ENCODE peak calls at places on chromosome 22, in five cellular contexts. One of them, this sample, is unnamed.

GRCh38 chr22:22748297-22748743 is 103.9 kb downstream of the GGTLC2 start:
- DNase-seq in AML-193: peak
- DNase-seq in CD4-positive, CD25-positive, alpha-beta regulatory T cell: peak
- DNase-seq in iPS-NIHi11: peak
- DNase-seq in GM04503: peak
- DNase-seq in this sample: no peak

GRCh38 chr22:24965822-24966626 is 13.5 kb downstream of the KIAA1671 start:
- DNase-seq in AML-193: no peak
- DNase-seq in CD4-positive, CD25-positive, alpha-beta regulatory T cell: no peak
- DNase-seq in iPS-NIHi11: no peak
- DNase-seq in GM04503: no peak
- DNase-seq in this sample: no peak

GRCh38 chr22:31681625-31682345 is 19.8 kb upstream of the PISD start:
- DNase-seq in AML-193: no peak
- DNase-seq in CD4-positive, CD25-positive, alpha-beta regulatory T cell: no peak
- DNase-seq in iPS-NIHi11: no peak
- DNase-seq in GM04503: peak
- DNase-seq in this sample: peak

GRCh38 chr22:23138584-23139469 is 3.0 kb downstream of the RSPH14 start:
- DNase-seq in AML-193: no peak
- DNase-seq in CD4-positive, CD25-positive, alpha-beta regulatory T cell: no peak
- DNase-seq in iPS-NIHi11: no peak
- DNase-seq in GM04503: no peak
- DNase-seq in this sample: no peak

GRCh38 chr22:42747701-42748513 is 27.2 kb upstream of the A4GALT start:
- DNase-seq in AML-193: no peak
- DNase-seq in CD4-positive, CD25-positive, alpha-beta regulatory T cell: no peak
- DNase-seq in iPS-NIHi11: no peak
- DNase-seq in GM04503: peak
- DNase-seq in this sample: no peak

GRCh38 chr22:36507518-36508010 is 724 bp upstream of the FOXRED2 start:
- DNase-seq in AML-193: no peak
- DNase-seq in CD4-positive, CD25-positive, alpha-beta regulatory T cell: no peak
- DNase-seq in iPS-NIHi11: no peak
- DNase-seq in GM04503: no peak
- DNase-seq in this sample: no peak

GRCh38 chr22:38353701-38354100 is 36.5 kb upstream of the CSNK1E start:
- DNase-seq in AML-193: no peak
- DNase-seq in CD4-positive, CD25-positive, alpha-beta regulatory T cell: no peak
- DNase-seq in iPS-NIHi11: no peak
- DNase-seq in GM04503: no peak
- DNase-seq in this sample: no peak

GRCh38 chr22:45911601-45912271 is 65.2 kb downstream of the WNT7B start:
- DNase-seq in AML-193: no peak
- DNase-seq in CD4-positive, CD25-positive, alpha-beta regulatory T cell: no peak
- DNase-seq in iPS-NIHi11: no peak
- DNase-seq in GM04503: no peak
- DNase-seq in this sample: no peak

GRCh38 chr22:30874431-30875370 is 93.9 kb downstream of the MORC2 start:
- DNase-seq in AML-193: no peak
- DNase-seq in CD4-positive, CD25-positive, alpha-beta regulatory T cell: no peak
- DNase-seq in iPS-NIHi11: peak
- DNase-seq in GM04503: no peak
- DNase-seq in this sample: no peak

GRCh38 chr22:32204211-32204855 is 540 bp downstream of the RFPL2 start:
- DNase-seq in AML-193: no peak
- DNase-seq in CD4-positive, CD25-positive, alpha-beta regulatory T cell: no peak
- DNase-seq in iPS-NIHi11: peak
- DNase-seq in GM04503: no peak
- DNase-seq in this sample: no peak

GRCh38 chr22:38505595-38506117 is 455 bp downstream of the DDX17 start:
- DNase-seq in AML-193: no peak
- DNase-seq in CD4-positive, CD25-positive, alpha-beta regulatory T cell: peak
- DNase-seq in iPS-NIHi11: peak
- DNase-seq in GM04503: no peak
- DNase-seq in this sample: no peak

GRCh38 chr22:32574957-32575893 is 100.6 kb downstream of the FBXO7 start:
- DNase-seq in AML-193: no peak
- DNase-seq in CD4-positive, CD25-positive, alpha-beta regulatory T cell: no peak
- DNase-seq in iPS-NIHi11: no peak
- DNase-seq in GM04503: no peak
- DNase-seq in this sample: no peak

GRCh38 chr22:20975541-20976290 is 6.4 kb upstream of the LZTR1 start:
- DNase-seq in AML-193: no peak
- DNase-seq in CD4-positive, CD25-positive, alpha-beta regulatory T cell: no peak
- DNase-seq in iPS-NIHi11: no peak
- DNase-seq in GM04503: no peak
- DNase-seq in this sample: no peak

GRCh38 chr22:28969401-28970168 is 86.2 kb downstream of the ZNRF3 start:
- DNase-seq in AML-193: no peak
- DNase-seq in CD4-positive, CD25-positive, alpha-beta regulatory T cell: no peak
- DNase-seq in iPS-NIHi11: no peak
- DNase-seq in GM04503: no peak
- DNase-seq in this sample: no peak

GRCh38 chr22:37999236-37999635 is 14.9 kb upstream of the SOX10 start:
- DNase-seq in AML-193: no peak
- DNase-seq in CD4-positive, CD25-positive, alpha-beta regulatory T cell: no peak
- DNase-seq in iPS-NIHi11: no peak
- DNase-seq in GM04503: no peak
- DNase-seq in this sample: no peak

GRCh38 chr22:23478175-23478574 is 101.9 kb downstream of the IGLL1 start:
- DNase-seq in AML-193: no peak
- DNase-seq in CD4-positive, CD25-positive, alpha-beta regulatory T cell: no peak
- DNase-seq in iPS-NIHi11: no peak
- DNase-seq in GM04503: no peak
- DNase-seq in this sample: no peak

GRCh38 chr22:44399906-44400762 is 87.4 kb upstream of the SHISAL1 start:
- DNase-seq in AML-193: no peak
- DNase-seq in CD4-positive, CD25-positive, alpha-beta regulatory T cell: no peak
- DNase-seq in iPS-NIHi11: peak
- DNase-seq in GM04503: no peak
- DNase-seq in this sample: peak

GRCh38 chr22:29769723-29770321 is 2.7 kb downstream of the UQCR10 start:
- DNase-seq in AML-193: no peak
- DNase-seq in CD4-positive, CD25-positive, alpha-beta regulatory T cell: no peak
- DNase-seq in iPS-NIHi11: no peak
- DNase-seq in GM04503: no peak
- DNase-seq in this sample: no peak

GRCh38 chr22:42217752-42218280 is 52.6 kb downstream of the TCF20 start:
- DNase-seq in AML-193: no peak
- DNase-seq in CD4-positive, CD25-positive, alpha-beta regulatory T cell: no peak
- DNase-seq in iPS-NIHi11: peak
- DNase-seq in GM04503: no peak
- DNase-seq in this sample: no peak

GRCh38 chr22:38172016-38172431 is 9.6 kb downstream of the PLA2G6 start:
- DNase-seq in AML-193: no peak
- DNase-seq in CD4-positive, CD25-positive, alpha-beta regulatory T cell: no peak
- DNase-seq in iPS-NIHi11: no peak
- DNase-seq in GM04503: no peak
- DNase-seq in this sample: no peak

GRCh38 chr22:37607010-37607911 is 1.4 kb upstream of the GGA1 start:
- DNase-seq in AML-193: peak
- DNase-seq in CD4-positive, CD25-positive, alpha-beta regulatory T cell: peak
- DNase-seq in iPS-NIHi11: peak
- DNase-seq in GM04503: no peak
- DNase-seq in this sample: no peak

GRCh38 chr22:33476716-33477115 is 418.5 kb upstream of the SYN3 start:
- DNase-seq in AML-193: no peak
- DNase-seq in CD4-positive, CD25-positive, alpha-beta regulatory T cell: no peak
- DNase-seq in iPS-NIHi11: no peak
- DNase-seq in GM04503: no peak
- DNase-seq in this sample: no peak

GRCh38 chr22:45240137-45240809 is 421 bp downstream of the KIAA0930 start:
- DNase-seq in AML-193: no peak
- DNase-seq in CD4-positive, CD25-positive, alpha-beta regulatory T cell: peak
- DNase-seq in iPS-NIHi11: no peak
- DNase-seq in GM04503: no peak
- DNase-seq in this sample: no peak

GRCh38 chr22:49263101-49263500 is 564.6 kb downstream of the BRD1 start:
- DNase-seq in AML-193: no peak
- DNase-seq in CD4-positive, CD25-positive, alpha-beta regulatory T cell: no peak
- DNase-seq in iPS-NIHi11: no peak
- DNase-seq in GM04503: no peak
- DNase-seq in this sample: no peak

GRCh38 chr22:47221840-47222615 is 459.6 kb downstream of the TBC1D22A start:
- DNase-seq in AML-193: no peak
- DNase-seq in CD4-positive, CD25-positive, alpha-beta regulatory T cell: no peak
- DNase-seq in iPS-NIHi11: no peak
- DNase-seq in GM04503: no peak
- DNase-seq in this sample: no peak

GRCh38 chr22:39434243-39434653 is 22.6 kb upstream of the MGAT3 start:
- DNase-seq in AML-193: no peak
- DNase-seq in CD4-positive, CD25-positive, alpha-beta regulatory T cell: no peak
- DNase-seq in iPS-NIHi11: no peak
- DNase-seq in GM04503: no peak
- DNase-seq in this sample: no peak

GRCh38 chr22:29531419-29531818 is 22.1 kb downstream of the THOC5 start:
- DNase-seq in AML-193: no peak
- DNase-seq in CD4-positive, CD25-positive, alpha-beta regulatory T cell: no peak
- DNase-seq in iPS-NIHi11: no peak
- DNase-seq in GM04503: no peak
- DNase-seq in this sample: peak

GRCh38 chr22:43177479-43177878 is 9.5 kb downstream of the TTLL12 start:
- DNase-seq in AML-193: no peak
- DNase-seq in CD4-positive, CD25-positive, alpha-beta regulatory T cell: no peak
- DNase-seq in iPS-NIHi11: no peak
- DNase-seq in GM04503: no peak
- DNase-seq in this sample: peak

GRCh38 chr22:38082986-38083710 is 836 bp downstream of the SLC16A8 start:
- DNase-seq in AML-193: no peak
- DNase-seq in CD4-positive, CD25-positive, alpha-beta regulatory T cell: no peak
- DNase-seq in iPS-NIHi11: no peak
- DNase-seq in GM04503: no peak
- DNase-seq in this sample: peak

GRCh38 chr22:30869996-30870395 is 98.6 kb downstream of the MORC2 start:
- DNase-seq in AML-193: no peak
- DNase-seq in CD4-positive, CD25-positive, alpha-beta regulatory T cell: no peak
- DNase-seq in iPS-NIHi11: peak
- DNase-seq in GM04503: no peak
- DNase-seq in this sample: peak

GRCh38 chr22:50432131-50432870 is 42.5 kb downstream of the SBF1 start:
- DNase-seq in AML-193: no peak
- DNase-seq in CD4-positive, CD25-positive, alpha-beta regulatory T cell: no peak
- DNase-seq in iPS-NIHi11: no peak
- DNase-seq in GM04503: no peak
- DNase-seq in this sample: no peak

GRCh38 chr22:33438273-33438672 is 380.1 kb upstream of the SYN3 start:
- DNase-seq in AML-193: no peak
- DNase-seq in CD4-positive, CD25-positive, alpha-beta regulatory T cell: peak
- DNase-seq in iPS-NIHi11: no peak
- DNase-seq in GM04503: peak
- DNase-seq in this sample: no peak

GRCh38 chr22:44625981-44626687 is 75.9 kb upstream of the PRR5 start:
- DNase-seq in AML-193: peak
- DNase-seq in CD4-positive, CD25-positive, alpha-beta regulatory T cell: peak
- DNase-seq in iPS-NIHi11: peak
- DNase-seq in GM04503: no peak
- DNase-seq in this sample: no peak

GRCh38 chr22:43015677-43016042 is 711 bp upstream of the PACSIN2 start:
- DNase-seq in AML-193: peak
- DNase-seq in CD4-positive, CD25-positive, alpha-beta regulatory T cell: no peak
- DNase-seq in iPS-NIHi11: no peak
- DNase-seq in GM04503: no peak
- DNase-seq in this sample: no peak

GRCh38 chr22:24582111-24582814 is 10.6 kb downstream of the LRRC75B start:
- DNase-seq in AML-193: no peak
- DNase-seq in CD4-positive, CD25-positive, alpha-beta regulatory T cell: no peak
- DNase-seq in iPS-NIHi11: no peak
- DNase-seq in GM04503: no peak
- DNase-seq in this sample: peak

GRCh38 chr22:37058917-37059701 is 7.6 kb downstream of the KCTD17 start:
- DNase-seq in AML-193: no peak
- DNase-seq in CD4-positive, CD25-positive, alpha-beta regulatory T cell: no peak
- DNase-seq in iPS-NIHi11: no peak
- DNase-seq in GM04503: no peak
- DNase-seq in this sample: no peak

GRCh38 chr22:22770280-22770871 is 117.2 kb upstream of the IGLL5 start:
- DNase-seq in AML-193: peak
- DNase-seq in CD4-positive, CD25-positive, alpha-beta regulatory T cell: peak
- DNase-seq in iPS-NIHi11: peak
- DNase-seq in GM04503: no peak
- DNase-seq in this sample: no peak

GRCh38 chr22:44383652-44384562 is 71.2 kb upstream of the SHISAL1 start:
- DNase-seq in AML-193: no peak
- DNase-seq in CD4-positive, CD25-positive, alpha-beta regulatory T cell: no peak
- DNase-seq in iPS-NIHi11: no peak
- DNase-seq in GM04503: no peak
- DNase-seq in this sample: peak

GRCh38 chr22:44247923-44248892 is 64.5 kb downstream of the SHISAL1 start:
- DNase-seq in AML-193: no peak
- DNase-seq in CD4-positive, CD25-positive, alpha-beta regulatory T cell: no peak
- DNase-seq in iPS-NIHi11: no peak
- DNase-seq in GM04503: no peak
- DNase-seq in this sample: peak

GRCh38 chr22:48277868-48278581 is 1515.6 kb downstream of the TBC1D22A start:
- DNase-seq in AML-193: no peak
- DNase-seq in CD4-positive, CD25-positive, alpha-beta regulatory T cell: no peak
- DNase-seq in iPS-NIHi11: no peak
- DNase-seq in GM04503: no peak
- DNase-seq in this sample: no peak